ENCODE peak calls at places on chromosome 11, in four cellular contexts. T, G, D and L are unnamed samples.

GRCh38 chr11:123729602-123730001 is 11.9 kb downstream of the ZNF202 start:
- DNase-seq in T (no peak), G (no peak), D (peak), L (no peak)

GRCh38 chr11:31761636-31762035 is 49.5 kb downstream of the PAX6 start:
- DNase-seq in T (no peak), G (no peak), D (no peak), L (no peak)

GRCh38 chr11:122723576-122723975 is 68.1 kb downstream of the UBASH3B start:
- DNase-seq in T (no peak), G (no peak), D (peak), L (no peak)

GRCh38 chr11:17762309-17762974 is 27.9 kb downstream of the KCNC1 start:
- DNase-seq in T (no peak), G (no peak), D (peak), L (no peak)

GRCh38 chr11:72493426-72494108 is 59.2 kb upstream of the CLPB start:
- DNase-seq in T (peak), G (peak), D (no peak), L (peak)

GRCh38 chr11:116257871-116258270 is 514.9 kb downstream of the BUD13 start:
- DNase-seq in T (no peak), G (no peak), D (no peak), L (no peak)

GRCh38 chr11:77120571-77120970 is 7.5 kb upstream of the MYO7A start:
- DNase-seq in T (no peak), G (no peak), D (no peak), L (no peak)

GRCh38 chr11:47466201-47466600 is 17.3 kb upstream of the RAPSN start:
- DNase-seq in T (no peak), G (peak), D (no peak), L (no peak)

GRCh38 chr11:113553905-113554304 is 78.7 kb upstream of the DRD2 start:
- DNase-seq in T (peak), G (no peak), D (no peak), L (no peak)

GRCh38 chr11:69314555-69314954 is 20.6 kb downstream of the MYEOV start:
- DNase-seq in T (no peak), G (no peak), D (no peak), L (no peak)

GRCh38 chr11:7575841-7576451 is 62.1 kb downstream of the PPFIBP2 start:
- DNase-seq in T (no peak), G (no peak), D (peak), L (peak)

GRCh38 chr11:29773656-29774264 is 243.1 kb downstream of the KCNA4 start:
- DNase-seq in T (no peak), G (peak), D (no peak), L (peak)

GRCh38 chr11:129785383-129786111 is 30.1 kb upstream of the TMEM45B start:
- DNase-seq in T (peak), G (peak), D (peak), L (peak)